ENCODE peak calls at places on chromosomes 3 and 15, in nine cellular contexts. U is psoas muscle, J is GM23338, G is PC-3, W is uterus, O is left ventricle myocardium inferior, Q is hepatocyte, F is adrenal gland, Z is heart left ventricle. E is an unnamed sample.
A peak's percentile ranks its signal among the peaks of the same experiment; 100 is the strongest.

GRCh38 chr3:182490601-182491485 is 302.5 kb upstream of the ATP11B start:
- DNase-seq in F (peak; percentile 4), Z (no peak), U (no peak), G (peak; percentile 66), O (no peak), W (no peak), Q (peak; percentile 29), J (peak; percentile 77), E (no peak)

GRCh38 chr15:81161215-81161673 is 27.2 kb downstream of the CFAP161 start:
- DNase-seq in U (no peak), J (no peak), F (no peak), Z (no peak), Q (no peak), W (no peak), O (no peak), G (no peak), E (no peak)

GRCh38 chr3:2976212-2976611 is 134.0 kb downstream of the IL5RA start:
- DNase-seq in F (no peak), O (no peak), U (no peak), J (no peak), Q (no peak), W (no peak), Z (no peak), G (no peak), E (no peak)

GRCh38 chr3:81936817-81937216 is 175.4 kb upstream of the GBE1 start:
- DNase-seq in U (no peak), Z (no peak), G (no peak), W (no peak), O (no peak), F (peak; percentile 18), Q (no peak), J (no peak), E (no peak)

GRCh38 chr3:138824114-138824506 is 10.6 kb downstream of the PIK3CB start:
- DNase-seq in U (no peak), J (peak; percentile 50), W (no peak), G (peak; percentile 7), Z (no peak), F (no peak), Q (no peak), O (no peak), E (no peak)

GRCh38 chr3:48047841-48048456 is 31.7 kb upstream of the MAP4 start:
- DNase-seq in Z (no peak), O (no peak), G (peak; percentile 46), J (no peak), W (no peak), Q (no peak), F (no peak), U (no peak), E (no peak)

GRCh38 chr3:39064646-39065045 is 12.8 kb downstream of the WDR48 start:
- DNase-seq in G (no peak), W (no peak), Z (no peak), F (no peak), Q (no peak), J (no peak), O (no peak), U (no peak), E (no peak)

GRCh38 chr3:194686816-194687637 is 1.3 kb downstream of the FAM43A start:
- DNase-seq in Q (peak; percentile 57), O (peak; percentile 73), Z (peak; percentile 63), J (peak; percentile 76), W (peak; percentile 38), U (peak; percentile 58), G (peak; percentile 34), F (peak; percentile 29), E (no peak)

GRCh38 chr3:50971487-50971924 is 296.8 kb downstream of the DOCK3 start:
- DNase-seq in Z (no peak), W (no peak), Q (peak; percentile 85), U (no peak), O (no peak), F (peak; percentile 57), G (peak; percentile 80), J (peak; percentile 86), E (peak; percentile 21)

GRCh38 chr3:64716110-64716509 is 28.3 kb upstream of the ADAMTS9 start:
- DNase-seq in G (no peak), W (no peak), Z (no peak), F (no peak), O (no peak), U (no peak), J (no peak), Q (no peak), E (no peak)

GRCh38 chr3:35659808-35660207 is 20.5 kb downstream of the ARPP21 start:
- DNase-seq in Q (peak; percentile 56), G (peak; percentile 40), F (no peak), J (peak; percentile 26), O (no peak), U (peak; percentile 52), Z (no peak), W (no peak), E (no peak)

GRCh38 chr3:72888546-72889309 is 882 bp downstream of the GXYLT2 start:
- DNase-seq in G (peak; percentile 29), O (no peak), Z (peak; percentile 25), W (peak; percentile 48), J (peak; percentile 70), U (no peak), Q (no peak), F (peak; percentile 48), E (no peak)

GRCh38 chr3:131619821-131620220 is 117.0 kb upstream of the MRPL3 start:
- DNase-seq in F (no peak), G (no peak), O (no peak), Z (no peak), W (no peak), Q (no peak), J (no peak), U (no peak), E (no peak)

GRCh38 chr15:68154923-68155559 is 50.1 kb downstream of the CALML4 start:
- DNase-seq in G (peak; percentile 71), W (peak; percentile 51), U (no peak), F (peak; percentile 64), Q (peak; percentile 76), J (peak; percentile 83), O (no peak), Z (peak; percentile 41), E (no peak)

GRCh38 chr3:49900491-49901153 is 3.1 kb downstream of the MST1R start:
- DNase-seq in J (peak; percentile 30), Z (peak; percentile 33), O (peak; percentile 34), U (peak; percentile 71), F (peak; percentile 87), W (no peak), Q (peak; percentile 73), G (peak; percentile 99), E (no peak)

GRCh38 chr3:12628813-12629212 is 35.1 kb downstream of the RAF1 start:
- DNase-seq in Z (no peak), O (no peak), U (no peak), W (no peak), G (no peak), J (no peak), F (no peak), Q (no peak), E (no peak)

GRCh38 chr15:70875001-70875782 is 17.0 kb downstream of the THAP10 start:
- DNase-seq in F (no peak), W (no peak), J (peak; percentile 37), U (no peak), Q (peak; percentile 33), G (peak; percentile 64), O (no peak), Z (no peak), E (no peak)

GRCh38 chr3:57770121-57770828 is 14.2 kb downstream of the SLMAP start:
- DNase-seq in W (no peak), O (no peak), U (no peak), Z (no peak), G (no peak), Q (no peak), J (no peak), F (peak; percentile 46), E (no peak)

GRCh38 chr15:82830427-82831173 is 21.2 kb downstream of the WHAMM start:
- DNase-seq in J (no peak), U (no peak), F (no peak), Q (no peak), W (no peak), O (no peak), G (no peak), Z (no peak), E (no peak)

GRCh38 chr15:82833283-82833682 is 23.9 kb downstream of the WHAMM start:
- DNase-seq in Z (no peak), U (no peak), F (peak; percentile 30), G (no peak), Q (no peak), W (no peak), J (no peak), O (no peak), E (no peak)

GRCh38 chr15:82835391-82835917 is 26.0 kb downstream of the WHAMM start:
- DNase-seq in Z (no peak), F (no peak), O (no peak), U (no peak), G (no peak), Q (no peak), J (no peak), W (no peak), E (no peak)

GRCh38 chr15:82831894-82832600 is 22.6 kb downstream of the WHAMM start:
- DNase-seq in U (no peak), Q (no peak), Z (no peak), J (no peak), G (no peak), F (no peak), O (no peak), W (no peak), E (no peak)

GRCh38 chr15:82832601-82833209 is 23.3 kb downstream of the WHAMM start:
- DNase-seq in W (no peak), F (peak; percentile 32), Z (no peak), U (no peak), O (no peak), Q (no peak), J (no peak), G (peak; percentile 93), E (peak; percentile 60)
- H3K36me3 ChIP-seq in W (no peaks in the 10 kb centered on the region), F (peaks cover 80% of the 10 kb centered on the region), Z (peaks cover 100% of the 10 kb centered on the region), U (peaks cover 20% of the 10 kb centered on the region), O (peaks cover 99% of the 10 kb centered on the region), Q (no peaks in the 10 kb centered on the region), J (peaks cover 11% of the 10 kb centered on the region), G (peaks cover 58% of the 10 kb centered on the region), E (peaks cover 81% of the 10 kb centered on the region)

GRCh38 chr15:60086676-60087446 is 82.8 kb downstream of the FOXB1 start:
- DNase-seq in Z (no peak), Q (no peak), J (no peak), W (no peak), G (no peak), O (no peak), F (peak; percentile 74), U (no peak), E (no peak)
- H3K4me1 ChIP-seq in Z (no peaks in the 10 kb centered on the region), Q (peaks cover 4% of the 10 kb centered on the region), J (no peaks in the 10 kb centered on the region), W (no peaks in the 10 kb centered on the region), G (peaks cover 56% of the 10 kb centered on the region), O (no peaks in the 10 kb centered on the region), F (no peaks in the 10 kb centered on the region), U (no peaks in the 10 kb centered on the region), E (peaks cover 8% of the 10 kb centered on the region)

GRCh38 chr15:40280260-40281056 is 2.4 kb downstream of the ANKRD63 start:
- DNase-seq in W (no peak), G (no peak), Q (no peak), O (no peak), Z (no peak), U (no peak), J (peak; percentile 73), F (no peak), E (no peak)
- H3K4me3 ChIP-seq in W (no peak overlapping the region), G (no peak overlapping the region), Q (no peak overlapping the region), O (no peak overlapping the region), Z (no peak overlapping the region), U (no peak overlapping the region), J (peak overlapping the region; percentile 62), F (no peak overlapping the region), E (no peak overlapping the region)

DNA sequence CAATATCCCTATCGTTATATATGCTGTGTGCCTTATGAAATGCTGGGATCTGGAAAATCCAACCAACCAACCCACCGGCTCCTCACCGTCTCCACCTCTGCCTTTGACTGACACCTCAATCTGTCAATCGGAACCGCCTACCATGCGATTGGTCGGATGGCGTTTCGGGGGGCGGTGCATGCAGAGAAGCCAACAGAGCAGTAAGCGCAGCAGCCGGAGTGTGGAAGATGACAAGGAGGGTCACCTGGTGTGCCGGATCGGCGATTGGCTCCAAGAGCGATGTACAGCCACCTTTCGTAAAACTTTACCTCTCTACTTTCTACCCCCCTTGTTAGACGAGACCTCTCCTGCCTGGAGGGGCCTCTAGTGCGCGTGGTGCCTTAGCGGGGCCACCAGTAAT is 6.3 kb downstream of the CLK3 start:
- DNase-seq in Q (no peak), U (no peak), O (no peak), W (no peak), F (no peak), J (peak; percentile 85), Z (no peak), G (no peak), E (no peak)
- H3K36me3 ChIP-seq in Q (no peaks in the 10 kb centered on the region), U (peaks cover 24% of the 10 kb centered on the region), O (peaks cover 80% of the 10 kb centered on the region), W (no peaks in the 10 kb centered on the region), F (peaks cover 82% of the 10 kb centered on the region), J (peaks cover 14% of the 10 kb centered on the region), Z (peaks cover 83% of the 10 kb centered on the region), G (peaks cover 70% of the 10 kb centered on the region), E (peaks cover 93% of the 10 kb centered on the region)